ENCODE peak calls at places on chromosomes 6 and 20, in nine cellular contexts. D, S, L, Q, P, K, C, B and O are unnamed samples.

GRCh38 chr20:2816583-2817340 is 598 bp downstream of the TMEM239 start:
- DNase-seq in D (no peak), S (no peak), L (no peak), Q (peak; percentile 6), P (no peak), K (no peak), C (no peak), B (no peak), O (peak; percentile 83)

GRCh38 chr6:169445661-169446581 is 192.3 kb upstream of the THBS2 start:
- DNase-seq in D (no peak), S (no peak), L (no peak), Q (no peak), P (no peak), K (no peak), C (no peak), B (no peak), O (peak; percentile 53)

GRCh38 chr20:51221791-51222408 is 199.0 kb upstream of the KCNG1 start:
- DNase-seq in D (no peak), S (peak; percentile 49), L (peak; percentile 9), Q (peak; percentile 65), P (no peak), K (no peak), C (no peak), B (peak; percentile 74), O (peak; percentile 91)

GRCh38 chr20:60052322-60052721 is 94.1 kb downstream of the CDH26 start:
- DNase-seq in D (no peak), S (no peak), L (no peak), Q (no peak), P (no peak), K (no peak), C (no peak), B (no peak), O (peak; percentile 37)

GRCh38 chr6:3764516-3765333 is 13.2 kb upstream of the PXDC1 start:
- DNase-seq in D (no peak), S (no peak), L (no peak), Q (no peak), P (no peak), K (no peak), C (no peak), B (no peak), O (peak; percentile 41)

GRCh38 chr20:15440249-15440820 is 1102.9 kb upstream of the FLRT3 start:
- DNase-seq in D (no peak), S (no peak), L (no peak), Q (no peak), P (no peak), K (no peak), C (no peak), B (no peak), O (no peak)

GRCh38 chr6:79824231-79824630 is 123.1 kb downstream of the ELOVL4 start:
- DNase-seq in D (no peak), S (no peak), L (no peak), Q (no peak), P (no peak), K (no peak), C (no peak), B (peak; percentile 21), O (no peak)

GRCh38 chr20:59850018-59850641 is 83.3 kb downstream of the SYCP2 start:
- DNase-seq in D (peak; percentile 34), S (no peak), L (no peak), Q (peak; percentile 44), P (no peak), K (no peak), C (no peak), B (peak; percentile 46), O (no peak)

GRCh38 chr6:163741743-163742363 is 327.3 kb downstream of the QKI start:
- DNase-seq in D (no peak), S (no peak), L (no peak), Q (no peak), P (no peak), K (no peak), C (no peak), B (no peak), O (no peak)

GRCh38 chr20:47217482-47218446 is 138.7 kb downstream of the ZMYND8 start:
- DNase-seq in D (no peak), S (no peak), L (no peak), Q (no peak), P (no peak), K (no peak), C (no peak), B (no peak), O (no peak)

GRCh38 chr20:37356387-37356786 is 10.4 kb downstream of the SRC start:
- DNase-seq in D (peak; percentile 28), S (peak; percentile 66), L (no peak), Q (peak; percentile 71), P (no peak), K (peak; percentile 71), C (no peak), B (peak; percentile 74), O (peak; percentile 41)

GRCh38 chr6:31701666-31702420 is 1.3 kb downstream of the ABHD16A start:
- DNase-seq in D (no peak), S (no peak), L (no peak), Q (peak; percentile 41), P (no peak), K (peak; percentile 69), C (no peak), B (peak; percentile 56), O (no peak)

GRCh38 chr20:22729180-22729579 is 144.8 kb upstream of the FOXA2 start:
- DNase-seq in D (no peak), S (no peak), L (no peak), Q (no peak), P (no peak), K (no peak), C (no peak), B (no peak), O (no peak)

GRCh38 chr6:157239671-157240058 is 83.7 kb downstream of the TMEM242 start:
- DNase-seq in D (no peak), S (no peak), L (no peak), Q (no peak), P (no peak), K (no peak), C (no peak), B (no peak), O (no peak)

GRCh38 chr6:105326838-105327745 is 75.8 kb downstream of the PREP start:
- DNase-seq in D (peak; percentile 79), S (no peak), L (no peak), Q (peak; percentile 51), P (no peak), K (no peak), C (no peak), B (peak; percentile 81), O (no peak)

GRCh38 chr20:10370091-10370887 is 63.7 kb downstream of the MKKS start:
- DNase-seq in D (no peak), S (no peak), L (no peak), Q (no peak), P (no peak), K (no peak), C (no peak), B (no peak), O (no peak)

GRCh38 chr20:61657719-61658377 is 405.8 kb downstream of the CDH4 start:
- DNase-seq in D (no peak), S (no peak), L (no peak), Q (no peak), P (no peak), K (peak; percentile 18), C (no peak), B (no peak), O (no peak)

GRCh38 chr20:32534661-32535240 is 50.4 kb downstream of the NOL4L start:
- DNase-seq in D (no peak), S (no peak), L (no peak), Q (no peak), P (no peak), K (no peak), C (no peak), B (no peak), O (peak; percentile 74)

GRCh38 chr6:15793288-15793687 is 130.5 kb upstream of the DTNBP1 start:
- DNase-seq in D (peak; percentile 20), S (no peak), L (no peak), Q (peak; percentile 65), P (no peak), K (no peak), C (no peak), B (peak; percentile 76), O (peak; percentile 54)

GRCh38 chr6:133132092-133132491 is 109.1 kb upstream of the EYA4 start:
- DNase-seq in D (no peak), S (no peak), L (no peak), Q (no peak), P (no peak), K (no peak), C (no peak), B (no peak), O (no peak)